ENCODE peak calls at places on chromosomes 7 and 10, in seven cellular contexts. One of them, this sample, is unnamed.

GRCh38 chr10:43226851-43227845 is 39.7 kb downstream of the RASGEF1A start:
- DNase-seq in GM06990: no peak
- DNase-seq in aorta: peak; percentile 59
- DNase-seq in osteoblast: peak; percentile 56
- DNase-seq in GM23248: no peak
- DNase-seq in fibroblast of the aortic adventitia: no peak
- DNase-seq in astrocyte of the spinal cord: no peak
- DNase-seq in this sample: no peak

GRCh38 chr10:124691448-124692435 is 52.4 kb downstream of the FAM53B start:
- DNase-seq in GM06990: no peak
- DNase-seq in aorta: peak; percentile 51
- DNase-seq in osteoblast: peak; percentile 45
- DNase-seq in GM23248: no peak
- DNase-seq in fibroblast of the aortic adventitia: no peak
- DNase-seq in astrocyte of the spinal cord: no peak
- DNase-seq in this sample: no peak

GRCh38 chr10:34906021-34906965 is 91.2 kb upstream of the PARD3 start:
- DNase-seq in GM06990: no peak
- DNase-seq in aorta: no peak
- DNase-seq in osteoblast: no peak
- DNase-seq in GM23248: no peak
- DNase-seq in fibroblast of the aortic adventitia: no peak
- DNase-seq in astrocyte of the spinal cord: peak; percentile 75
- DNase-seq in this sample: peak; percentile 96

GRCh38 chr10:112343056-112343806 is 30.7 kb upstream of the ACSL5 start:
- DNase-seq in GM06990: no peak
- DNase-seq in aorta: no peak
- DNase-seq in osteoblast: no peak
- DNase-seq in GM23248: no peak
- DNase-seq in fibroblast of the aortic adventitia: no peak
- DNase-seq in astrocyte of the spinal cord: no peak
- DNase-seq in this sample: no peak

GRCh38 chr7:93053946-93054943 is 63.5 kb downstream of the SAMD9 start:
- DNase-seq in GM06990: no peak
- DNase-seq in aorta: no peak
- DNase-seq in osteoblast: no peak
- DNase-seq in GM23248: no peak
- DNase-seq in fibroblast of the aortic adventitia: no peak
- DNase-seq in astrocyte of the spinal cord: no peak
- DNase-seq in this sample: no peak

GRCh38 chr7:116547347-116547746 is 22.5 kb downstream of the CAV1 start:
- DNase-seq in GM06990: no peak
- DNase-seq in aorta: no peak
- DNase-seq in osteoblast: no peak
- DNase-seq in GM23248: peak; percentile 97
- DNase-seq in fibroblast of the aortic adventitia: peak; percentile 35
- DNase-seq in astrocyte of the spinal cord: no peak
- DNase-seq in this sample: peak; percentile 60

GRCh38 chr10:80500572-80501380 is 36.9 kb upstream of the SH2D4B start:
- DNase-seq in GM06990: peak; percentile 60
- DNase-seq in aorta: peak; percentile 74
- DNase-seq in osteoblast: peak; percentile 81
- DNase-seq in GM23248: no peak
- DNase-seq in fibroblast of the aortic adventitia: peak; percentile 74
- DNase-seq in astrocyte of the spinal cord: peak; percentile 41
- DNase-seq in this sample: peak; percentile 87

GRCh38 chr7:22561356-22561755 is 61.4 kb upstream of the STEAP1B start:
- DNase-seq in GM06990: no peak
- DNase-seq in aorta: peak; percentile 89
- DNase-seq in osteoblast: peak; percentile 91
- DNase-seq in GM23248: peak; percentile 100
- DNase-seq in fibroblast of the aortic adventitia: peak; percentile 99
- DNase-seq in astrocyte of the spinal cord: peak; percentile 100
- DNase-seq in this sample: peak; percentile 91

DNA sequence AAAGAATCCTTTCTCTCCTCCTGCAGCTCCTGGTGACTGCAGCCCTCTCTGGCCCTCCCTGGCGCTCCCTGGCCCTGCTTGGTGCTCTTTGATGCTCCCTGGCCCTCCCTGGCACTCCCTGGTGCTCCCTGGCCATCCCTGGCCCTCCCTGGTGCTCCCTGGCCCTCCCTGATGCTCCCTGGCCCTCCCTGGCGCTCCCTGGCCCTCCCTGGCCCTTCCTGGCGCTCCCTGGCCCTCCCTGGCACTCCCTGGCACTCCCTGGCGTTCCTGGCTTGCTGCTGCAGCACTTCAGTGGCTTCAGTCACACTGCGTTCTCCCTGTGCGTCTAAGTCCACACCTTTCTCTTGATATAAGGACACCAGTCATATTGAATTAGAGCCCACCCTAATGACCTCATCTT is 15.2 kb upstream of the FGFR2 start:
- DNase-seq in GM06990: no peak
- DNase-seq in aorta: no peak
- DNase-seq in osteoblast: no peak
- DNase-seq in GM23248: no peak
- DNase-seq in fibroblast of the aortic adventitia: no peak
- DNase-seq in astrocyte of the spinal cord: no peak
- DNase-seq in this sample: no peak
- H3K4me3 ChIP-seq in GM06990: no peak overlapping the region
- H3K4me3 ChIP-seq in aorta: no peak overlapping the region
- H3K4me3 ChIP-seq in osteoblast: no peak overlapping the region
- H3K4me3 ChIP-seq in GM23248: no peak overlapping the region
- H3K4me3 ChIP-seq in fibroblast of the aortic adventitia: no peak overlapping the region
- H3K4me3 ChIP-seq in astrocyte of the spinal cord: no peak overlapping the region
- H3K4me3 ChIP-seq in this sample: no peak overlapping the region

GRCh38 chr7:83415840-83416239 is 233.1 kb downstream of the SEMA3E start:
- DNase-seq in GM06990: no peak
- DNase-seq in aorta: no peak
- DNase-seq in osteoblast: no peak
- DNase-seq in GM23248: no peak
- DNase-seq in fibroblast of the aortic adventitia: no peak
- DNase-seq in astrocyte of the spinal cord: no peak
- DNase-seq in this sample: peak; percentile 4
- H3K4me3 ChIP-seq in GM06990: no peak overlapping the region
- H3K4me3 ChIP-seq in aorta: no peak overlapping the region
- H3K4me3 ChIP-seq in osteoblast: no peak overlapping the region
- H3K4me3 ChIP-seq in GM23248: no peak overlapping the region
- H3K4me3 ChIP-seq in fibroblast of the aortic adventitia: no peak overlapping the region
- H3K4me3 ChIP-seq in astrocyte of the spinal cord: no peak overlapping the region
- H3K4me3 ChIP-seq in this sample: no peak overlapping the region

GRCh38 chr10:7664707-7665106 is 2.1 kb downstream of the ITIH5 start:
- DNase-seq in GM06990: no peak
- DNase-seq in aorta: no peak
- DNase-seq in osteoblast: no peak
- DNase-seq in GM23248: no peak
- DNase-seq in fibroblast of the aortic adventitia: no peak
- DNase-seq in astrocyte of the spinal cord: no peak
- DNase-seq in this sample: no peak

GRCh38 chr10:7666253-7667023 is at the start of gene ITIH5:
- DNase-seq in GM06990: no peak
- DNase-seq in aorta: no peak
- DNase-seq in osteoblast: no peak
- DNase-seq in GM23248: peak; percentile 28
- DNase-seq in fibroblast of the aortic adventitia: no peak
- DNase-seq in astrocyte of the spinal cord: no peak
- DNase-seq in this sample: no peak

GRCh38 chr10:7667262-7668141 is 736 bp upstream of the ITIH5 start:
- DNase-seq in GM06990: no peak
- DNase-seq in aorta: peak; percentile 75
- DNase-seq in osteoblast: no peak
- DNase-seq in GM23248: no peak
- DNase-seq in fibroblast of the aortic adventitia: no peak
- DNase-seq in astrocyte of the spinal cord: no peak
- DNase-seq in this sample: no peak

GRCh38 chr10:7659560-7659959 is 7.2 kb downstream of the ITIH5 start:
- DNase-seq in GM06990: no peak
- DNase-seq in aorta: no peak
- DNase-seq in osteoblast: no peak
- DNase-seq in GM23248: peak; percentile 16
- DNase-seq in fibroblast of the aortic adventitia: peak; percentile 4
- DNase-seq in astrocyte of the spinal cord: no peak
- DNase-seq in this sample: no peak

DNA sequence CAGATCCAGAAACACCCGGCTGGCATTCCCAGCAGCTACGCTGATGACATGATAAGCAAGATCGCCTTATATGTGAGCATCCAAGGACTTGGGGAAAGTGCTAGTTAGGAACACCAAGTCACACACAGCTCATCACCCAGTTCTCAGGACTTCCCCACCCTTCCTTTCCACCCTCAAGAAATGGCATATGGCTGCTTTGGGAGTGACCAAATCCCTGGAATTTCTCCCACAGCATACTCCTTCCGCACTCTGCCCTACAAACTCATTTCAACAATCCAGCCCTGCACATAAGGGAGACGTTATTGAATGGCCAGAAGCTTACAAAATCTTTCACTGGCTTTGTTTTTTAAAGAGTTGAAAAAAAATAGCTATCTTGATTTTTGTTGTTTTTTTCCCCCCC is 4.2 kb downstream of the ITIH5 start:
- DNase-seq in GM06990: no peak
- DNase-seq in aorta: no peak
- DNase-seq in osteoblast: no peak
- DNase-seq in GM23248: peak; percentile 8
- DNase-seq in fibroblast of the aortic adventitia: no peak
- DNase-seq in astrocyte of the spinal cord: no peak
- DNase-seq in this sample: no peak
- H3K4me3 ChIP-seq in GM06990: no peak overlapping the region
- H3K4me3 ChIP-seq in aorta: no peak overlapping the region
- H3K4me3 ChIP-seq in osteoblast: no peak overlapping the region
- H3K4me3 ChIP-seq in GM23248: no peak overlapping the region
- H3K4me3 ChIP-seq in fibroblast of the aortic adventitia: no peak overlapping the region
- H3K4me3 ChIP-seq in astrocyte of the spinal cord: no peak overlapping the region
- H3K4me3 ChIP-seq in this sample: no peak overlapping the region

DNA sequence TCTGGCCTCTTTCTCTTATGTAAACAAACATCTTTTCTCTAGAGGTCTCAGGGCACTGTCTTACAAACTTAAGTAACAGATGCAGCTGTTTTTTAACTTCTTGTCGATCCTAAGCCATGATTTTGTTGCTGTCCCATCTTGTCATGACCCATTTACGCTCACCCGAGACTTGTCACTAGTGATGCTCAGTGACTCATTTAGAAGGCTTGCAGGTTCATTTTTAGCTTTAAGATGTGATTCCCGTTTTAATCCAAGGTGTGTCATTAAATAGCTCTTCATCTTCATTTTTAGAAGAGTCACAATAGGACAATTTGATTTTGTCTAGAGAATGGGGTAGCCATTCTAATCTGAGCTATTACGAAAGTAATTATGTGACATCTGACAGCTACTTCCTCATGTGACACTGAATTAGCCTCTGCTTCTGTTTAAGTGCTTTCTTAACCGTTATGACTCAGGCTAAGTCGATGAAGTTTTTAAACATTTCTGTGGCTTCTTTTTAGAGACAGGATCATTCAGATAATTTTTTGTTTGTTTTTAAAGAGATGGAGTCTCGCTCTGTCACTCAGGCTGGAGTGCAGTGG is 42.7 kb downstream of the SPDYE5 start:
- DNase-seq in GM06990: peak; percentile 55
- DNase-seq in aorta: no peak
- DNase-seq in osteoblast: peak; percentile 85
- DNase-seq in GM23248: peak; percentile 77
- DNase-seq in fibroblast of the aortic adventitia: peak; percentile 10
- DNase-seq in astrocyte of the spinal cord: peak; percentile 60
- DNase-seq in this sample: peak; percentile 26
- H3K4me3 ChIP-seq in GM06990: no peak overlapping the region
- H3K4me3 ChIP-seq in aorta: no peak overlapping the region
- H3K4me3 ChIP-seq in osteoblast: peak overlapping the region; percentile 1
- H3K4me3 ChIP-seq in GM23248: peak overlapping the region; percentile 1
- H3K4me3 ChIP-seq in fibroblast of the aortic adventitia: no peak overlapping the region
- H3K4me3 ChIP-seq in astrocyte of the spinal cord: no peak overlapping the region
- H3K4me3 ChIP-seq in this sample: no peak overlapping the region

GRCh38 chr10:115935731-115936130 is 337.3 kb downstream of the GFRA1 start:
- DNase-seq in GM06990: no peak
- DNase-seq in aorta: no peak
- DNase-seq in osteoblast: no peak
- DNase-seq in GM23248: no peak
- DNase-seq in fibroblast of the aortic adventitia: no peak
- DNase-seq in astrocyte of the spinal cord: no peak
- DNase-seq in this sample: no peak
- H3K4me3 ChIP-seq in GM06990: no peak overlapping the region
- H3K4me3 ChIP-seq in aorta: no peak overlapping the region
- H3K4me3 ChIP-seq in osteoblast: no peak overlapping the region
- H3K4me3 ChIP-seq in GM23248: no peak overlapping the region
- H3K4me3 ChIP-seq in fibroblast of the aortic adventitia: no peak overlapping the region
- H3K4me3 ChIP-seq in astrocyte of the spinal cord: no peak overlapping the region
- H3K4me3 ChIP-seq in this sample: no peak overlapping the region

DNA sequence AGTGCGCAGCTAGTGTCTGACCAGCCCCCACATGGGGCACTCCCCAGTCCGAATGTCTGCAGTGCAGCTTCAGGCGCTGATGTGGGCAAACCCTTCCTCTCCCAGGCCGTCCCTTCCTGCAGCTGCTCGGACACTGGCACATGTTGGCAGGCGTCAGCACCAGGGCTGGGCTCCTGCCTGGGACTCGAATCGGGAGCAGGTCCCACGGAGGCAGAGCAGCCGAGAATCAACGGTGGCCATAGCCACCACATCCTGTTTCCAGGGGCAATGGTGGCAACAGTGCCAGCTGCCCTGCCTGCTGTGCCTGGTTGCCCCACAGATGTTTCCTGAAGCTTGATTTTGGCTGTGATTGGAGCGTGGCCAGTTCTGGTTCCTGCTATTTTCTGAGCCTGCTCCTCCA is 65.8 kb downstream of the MGMT start:
- DNase-seq in GM06990: no peak
- DNase-seq in aorta: no peak
- DNase-seq in osteoblast: peak; percentile 72
- DNase-seq in GM23248: no peak
- DNase-seq in fibroblast of the aortic adventitia: no peak
- DNase-seq in astrocyte of the spinal cord: no peak
- DNase-seq in this sample: no peak
- H3K4me3 ChIP-seq in GM06990: no peak overlapping the region
- H3K4me3 ChIP-seq in aorta: no peak overlapping the region
- H3K4me3 ChIP-seq in osteoblast: no peak overlapping the region
- H3K4me3 ChIP-seq in GM23248: no peak overlapping the region
- H3K4me3 ChIP-seq in fibroblast of the aortic adventitia: no peak overlapping the region
- H3K4me3 ChIP-seq in astrocyte of the spinal cord: no peak overlapping the region
- H3K4me3 ChIP-seq in this sample: no peak overlapping the region

GRCh38 chr7:78803471-78803870 is 650.0 kb downstream of the MAGI2 start:
- DNase-seq in GM06990: no peak
- DNase-seq in aorta: no peak
- DNase-seq in osteoblast: no peak
- DNase-seq in GM23248: no peak
- DNase-seq in fibroblast of the aortic adventitia: no peak
- DNase-seq in astrocyte of the spinal cord: no peak
- DNase-seq in this sample: no peak
- H3K4me3 ChIP-seq in GM06990: no peak overlapping the region
- H3K4me3 ChIP-seq in aorta: no peak overlapping the region
- H3K4me3 ChIP-seq in osteoblast: no peak overlapping the region
- H3K4me3 ChIP-seq in GM23248: no peak overlapping the region
- H3K4me3 ChIP-seq in fibroblast of the aortic adventitia: no peak overlapping the region
- H3K4me3 ChIP-seq in astrocyte of the spinal cord: no peak overlapping the region
- H3K4me3 ChIP-seq in this sample: no peak overlapping the region

This sample was measured in epithelial cell of esophagus.